ENCODE peak calls at places on chromosomes 16 and 17, in eight cellular contexts. O is activated T-helper 2 cell treated with anti-CD3 and anti-CD28 coated beads, Interferon-gamma antibody, Interleukin-2, Interleukin-4, amounts not matched to agents 10 μg/mL and 5 μg/mL and 100 μg/mL, durations not matched to agents 14 hours and 24 hours and 36 hours; G is ACHN; Z is stimulated activated CD4-positive, alpha-beta T cell treated with anti-CD3 and anti-CD28 coated beads, Interleukin-15, amount 100 ng/mL, for 1 hour; J is G401; H is HTR-8/SVneo; I is HFF-Myc; S is immature natural killer cell. V is an unnamed sample.

GRCh38 chr17:51056813-51057510 is 63.7 kb downstream of the SPAG9 start:
- DNase-seq in O (no peak), G (peak; percentile 79), Z (no peak), J (peak; percentile 79), H (peak; percentile 59), I (peak; percentile 47), S (peak; percentile 23), V (peak; percentile 91)

GRCh38 chr17:798246-798645 is 16.1 kb downstream of the MRM3 start:
- DNase-seq in O (no peak), G (no peak), Z (no peak), J (no peak), H (no peak), I (no peak), S (no peak), V (no peak)

GRCh38 chr17:71987634-71988033 is 133.2 kb upstream of the SOX9 start:
- DNase-seq in O (no peak), G (no peak), Z (no peak), J (no peak), H (peak; percentile 53), I (no peak), S (no peak), V (no peak)

GRCh38 chr16:27314161-27314723 is 468 bp downstream of the IL4R start:
- DNase-seq in O (peak; percentile 61), G (peak; percentile 90), Z (no peak), J (no peak), H (peak; percentile 61), I (peak; percentile 55), S (peak; percentile 65), V (peak; percentile 98)

GRCh38 chr17:2347805-2348685 is 10.7 kb downstream of the SGSM2 start:
- DNase-seq in O (no peak), G (no peak), Z (no peak), J (peak; percentile 53), H (peak; percentile 88), I (peak; percentile 93), S (no peak), V (peak; percentile 97)

GRCh38 chr17:2075336-2076056 is 20.6 kb downstream of the HIC1 start:
- DNase-seq in O (no peak), G (no peak), Z (no peak), J (no peak), H (no peak), I (no peak), S (no peak), V (peak; percentile 46)

GRCh38 chr16:14494396-14494795 is 135.7 kb downstream of the PARN start:
- DNase-seq in O (no peak), G (no peak), Z (no peak), J (no peak), H (no peak), I (no peak), S (no peak), V (no peak)

GRCh38 chr16:28905229-28905754 is 19.7 kb downstream of the RABEP2 start:
- DNase-seq in O (no peak), G (no peak), Z (no peak), J (no peak), H (no peak), I (no peak), S (no peak), V (no peak)

GRCh38 chr16:30351586-30352419 is 3.3 kb downstream of the CD2BP2 start:
- DNase-seq in O (no peak), G (peak; percentile 96), Z (no peak), J (peak; percentile 81), H (no peak), I (no peak), S (no peak), V (no peak)

GRCh38 chr17:73286863-73287296 is 24.9 kb downstream of the CDC42EP4 start:
- DNase-seq in O (no peak), G (no peak), Z (no peak), J (no peak), H (no peak), I (no peak), S (no peak), V (no peak)

GRCh38 chr16:84119368-84119767 is 2.6 kb upstream of the MBTPS1 start:
- DNase-seq in O (no peak), G (no peak), Z (no peak), J (no peak), H (no peak), I (no peak), S (no peak), V (no peak)

GRCh38 chr16:47676628-47677177 is 215.6 kb downstream of the PHKB start:
- DNase-seq in O (no peak), G (no peak), Z (no peak), J (no peak), H (no peak), I (no peak), S (no peak), V (no peak)

GRCh38 chr17:50261051-50261915 is 13.0 kb upstream of the TMEM92 start:
- DNase-seq in O (no peak), G (no peak), Z (no peak), J (no peak), H (no peak), I (no peak), S (no peak), V (no peak)

GRCh38 chr16:82638095-82638798 is 11.5 kb downstream of the CDH13 start:
- DNase-seq in O (no peak), G (peak; percentile 73), Z (no peak), J (no peak), H (peak; percentile 71), I (peak; percentile 85), S (no peak), V (peak; percentile 92)

GRCh38 chr17:50153650-50154575 is 3.4 kb upstream of the PPP1R9B start:
- DNase-seq in O (no peak), G (no peak), Z (no peak), J (no peak), H (no peak), I (no peak), S (no peak), V (no peak)

GRCh38 chr17:61314368-61315078 is 85.1 kb upstream of the TBX2 start:
- DNase-seq in O (no peak), G (no peak), Z (no peak), J (peak; percentile 71), H (no peak), I (no peak), S (no peak), V (no peak)

GRCh38 chr16:85227924-85228462 is 115.7 kb upstream of the CIBAR2 start:
- DNase-seq in O (no peak), G (no peak), Z (no peak), J (no peak), H (peak; percentile 70), I (no peak), S (no peak), V (peak; percentile 90)

GRCh38 chr16:67406111-67406593 is 10.1 kb downstream of the ZDHHC1 start:
- DNase-seq in O (no peak), G (no peak), Z (no peak), J (no peak), H (no peak), I (no peak), S (no peak), V (no peak)

GRCh38 chr16:46562979-46563378 is 58.2 kb downstream of the SHCBP1 start:
- DNase-seq in O (no peak), G (no peak), Z (no peak), J (no peak), H (no peak), I (no peak), S (no peak), V (no peak)

GRCh38 chr16:53341787-53342186 is 92.5 kb upstream of the RBL2 start:
- DNase-seq in O (no peak), G (no peak), Z (no peak), J (no peak), H (no peak), I (no peak), S (no peak), V (no peak)

GRCh38 chr16:19168173-19169080 is at the start of gene SYT17:
- DNase-seq in O (no peak), G (no peak), Z (no peak), J (no peak), H (peak; percentile 28), I (no peak), S (no peak), V (peak; percentile 45)

GRCh38 chr16:83940630-83941378 is 12.2 kb upstream of the OSGIN1 start:
- DNase-seq in O (no peak), G (no peak), Z (no peak), J (no peak), H (no peak), I (no peak), S (no peak), V (no peak)

GRCh38 chr17:67602974-67603373 is 114.8 kb upstream of the NOL11 start:
- DNase-seq in O (peak; percentile 32), G (peak; percentile 45), Z (no peak), J (peak; percentile 68), H (peak; percentile 52), I (no peak), S (peak; percentile 41), V (peak; percentile 59)

GRCh38 chr16:50050802-50051201 is 15.0 kb upstream of the HEATR3 start:
- DNase-seq in O (no peak), G (no peak), Z (no peak), J (no peak), H (no peak), I (no peak), S (no peak), V (no peak)

GRCh38 chr17:66190738-66191606 is 961 bp downstream of the CEP112 start:
- DNase-seq in O (no peak), G (peak; percentile 45), Z (no peak), J (peak; percentile 4), H (peak; percentile 48), I (no peak), S (no peak), V (peak; percentile 49)

GRCh38 chr17:7095642-7096041 is 15.6 kb upstream of the CLEC10A start:
- DNase-seq in O (no peak), G (no peak), Z (no peak), J (no peak), H (no peak), I (no peak), S (no peak), V (no peak)

GRCh38 chr17:62565817-62566216 is 61.7 kb upstream of the MRC2 start:
- DNase-seq in O (no peak), G (no peak), Z (no peak), J (no peak), H (peak; percentile 60), I (no peak), S (no peak), V (peak; percentile 61)

GRCh38 chr17:62724398-62725146 is 83.5 kb downstream of the MARCHF10 start:
- DNase-seq in O (peak; percentile 64), G (no peak), Z (peak; percentile 65), J (no peak), H (no peak), I (no peak), S (peak; percentile 79), V (no peak)

GRCh38 chr17:67474081-67474661 is 97.1 kb downstream of the PITPNC1 start:
- DNase-seq in O (no peak), G (no peak), Z (no peak), J (peak; percentile 31), H (no peak), I (no peak), S (no peak), V (no peak)

GRCh38 chr16:11524098-11524760 is 62.5 kb downstream of the LITAF start:
- DNase-seq in O (no peak), G (no peak), Z (no peak), J (no peak), H (peak; percentile 26), I (no peak), S (no peak), V (no peak)